ENCODE peak calls at places on chromosome 7, in four cellular contexts. One of them, this sample, is unnamed. For H3K4me1, the result is how much of the 10 kb centered on the place peaks cover.

GRCh38 chr7:73436031-73436929 is 2.7 kb downstream of the FZD9 start:
- DNase-seq in hepatocyte: peak
- DNase-seq in heart left ventricle: no peak
- DNase-seq in PC-3: peak
- DNase-seq in this sample: no peak

GRCh38 chr7:84801396-84801795 is 385.5 kb downstream of the SEMA3D start:
- DNase-seq in hepatocyte: no peak
- DNase-seq in heart left ventricle: no peak
- DNase-seq in PC-3: no peak
- DNase-seq in this sample: no peak

GRCh38 chr7:115249080-115249479 is 327.2 kb downstream of the MDFIC start:
- DNase-seq in hepatocyte: no peak
- DNase-seq in heart left ventricle: no peak
- DNase-seq in PC-3: peak
- DNase-seq in this sample: peak

GRCh38 chr7:44131173-44132009 is 8.0 kb upstream of the POLD2 start:
- DNase-seq in hepatocyte: peak
- DNase-seq in heart left ventricle: no peak
- DNase-seq in PC-3: peak
- DNase-seq in this sample: no peak

GRCh38 chr7:117750612-117751563 is 122.4 kb downstream of the CTTNBP2 start:
- DNase-seq in hepatocyte: peak
- DNase-seq in heart left ventricle: no peak
- DNase-seq in PC-3: peak
- DNase-seq in this sample: peak

GRCh38 chr7:22572937-22573336 is 72.9 kb upstream of the STEAP1B start:
- DNase-seq in hepatocyte: no peak
- DNase-seq in heart left ventricle: no peak
- DNase-seq in PC-3: peak
- DNase-seq in this sample: peak

GRCh38 chr7:18140943-18141342 is 113.3 kb upstream of the PRPS1L1 start:
- DNase-seq in hepatocyte: no peak
- DNase-seq in heart left ventricle: no peak
- DNase-seq in PC-3: no peak
- DNase-seq in this sample: no peak

GRCh38 chr7:40147371-40148246 is 12.8 kb downstream of the SUGCT start:
- DNase-seq in hepatocyte: no peak
- DNase-seq in heart left ventricle: no peak
- DNase-seq in PC-3: no peak
- DNase-seq in this sample: peak

GRCh38 chr7:16916111-16916639 is 34.4 kb upstream of the AGR3 start:
- DNase-seq in hepatocyte: peak
- DNase-seq in heart left ventricle: no peak
- DNase-seq in PC-3: peak
- DNase-seq in this sample: peak

GRCh38 chr7:101783381-101784181 is 33.8 kb upstream of the CUX1 start:
- DNase-seq in hepatocyte: no peak
- DNase-seq in heart left ventricle: no peak
- DNase-seq in PC-3: no peak
- DNase-seq in this sample: no peak

GRCh38 chr7:117399820-117400422 is 27.4 kb downstream of the ASZ1 start:
- DNase-seq in hepatocyte: no peak
- DNase-seq in heart left ventricle: no peak
- DNase-seq in PC-3: peak
- DNase-seq in this sample: no peak

GRCh38 chr7:123999698-124000097 is 33.2 kb downstream of the TMEM229A start:
- DNase-seq in hepatocyte: no peak
- DNase-seq in heart left ventricle: no peak
- DNase-seq in PC-3: no peak
- DNase-seq in this sample: peak

GRCh38 chr7:22992874-22993840 is 20.8 kb downstream of the HYCC1 start:
- DNase-seq in hepatocyte: no peak
- DNase-seq in heart left ventricle: no peak
- DNase-seq in PC-3: no peak
- DNase-seq in this sample: peak

GRCh38 chr7:73504017-73504416 is 18.1 kb downstream of the BAZ1B start:
- DNase-seq in hepatocyte: no peak
- DNase-seq in heart left ventricle: no peak
- DNase-seq in PC-3: no peak
- DNase-seq in this sample: peak

GRCh38 chr7:41882271-41882670 is 179.4 kb upstream of the INHBA start:
- DNase-seq in hepatocyte: no peak
- DNase-seq in heart left ventricle: no peak
- DNase-seq in PC-3: no peak
- DNase-seq in this sample: no peak

GRCh38 chr7:2355079-2356008 is 717 bp downstream of the EIF3B start:
- DNase-seq in hepatocyte: peak
- DNase-seq in heart left ventricle: no peak
- DNase-seq in PC-3: no peak
- DNase-seq in this sample: no peak

GRCh38 chr7:98617051-98617959 is at the start of gene NPTX2:
- DNase-seq in hepatocyte: peak
- DNase-seq in heart left ventricle: peak
- DNase-seq in PC-3: no peak
- DNase-seq in this sample: peak

GRCh38 chr7:106736508-106737201 is 75.7 kb upstream of the CCDC71L start:
- DNase-seq in hepatocyte: peak
- DNase-seq in heart left ventricle: no peak
- DNase-seq in PC-3: peak
- DNase-seq in this sample: peak

GRCh38 chr7:148575640-148576411 is 14.7 kb upstream of the C7orf33 start:
- DNase-seq in hepatocyte: peak
- DNase-seq in heart left ventricle: peak
- DNase-seq in PC-3: peak
- DNase-seq in this sample: peak

GRCh38 chr7:15015545-15016314 is 113.2 kb upstream of the DGKB start:
- DNase-seq in hepatocyte: peak
- DNase-seq in heart left ventricle: no peak
- DNase-seq in PC-3: peak
- DNase-seq in this sample: peak

GRCh38 chr7:122304604-122304975 is at the start of gene FEZF1:
- DNase-seq in hepatocyte: peak
- DNase-seq in heart left ventricle: no peak
- DNase-seq in PC-3: peak
- DNase-seq in this sample: no peak

GRCh38 chr7:12212051-12212485 is 974 bp downstream of the TMEM106B start:
- DNase-seq in hepatocyte: peak
- DNase-seq in heart left ventricle: no peak
- DNase-seq in PC-3: no peak
- DNase-seq in this sample: peak

GRCh38 chr7:70734436-70734835 is 397.5 kb upstream of the GALNT17 start:
- DNase-seq in hepatocyte: no peak
- DNase-seq in heart left ventricle: no peak
- DNase-seq in PC-3: no peak
- DNase-seq in this sample: no peak

GRCh38 chr7:2032030-2032875 is 200.5 kb downstream of the MAD1L1 start:
- DNase-seq in hepatocyte: no peak
- DNase-seq in heart left ventricle: peak
- DNase-seq in PC-3: no peak
- DNase-seq in this sample: peak

GRCh38 chr7:97130417-97131139 is 13.1 kb downstream of the SDHAF3 start:
- DNase-seq in hepatocyte: no peak
- DNase-seq in heart left ventricle: no peak
- DNase-seq in PC-3: no peak
- DNase-seq in this sample: no peak

GRCh38 chr7:131581241-131582157 is 25.1 kb upstream of the PODXL start:
- DNase-seq in hepatocyte: no peak
- DNase-seq in heart left ventricle: peak
- DNase-seq in PC-3: no peak
- DNase-seq in this sample: no peak

GRCh38 chr7:151181011-151181431 is 6.0 kb downstream of the ASB10 start:
- DNase-seq in hepatocyte: no peak
- DNase-seq in heart left ventricle: peak
- DNase-seq in PC-3: no peak
- DNase-seq in this sample: no peak

GRCh38 chr7:80478683-80479082 is 33.2 kb downstream of the GNAT3 start:
- DNase-seq in hepatocyte: no peak
- DNase-seq in heart left ventricle: no peak
- DNase-seq in PC-3: peak
- DNase-seq in this sample: peak

GRCh38 chr7:66615699-66616098 is 13.0 kb upstream of the KCTD7 start:
- DNase-seq in hepatocyte: no peak
- DNase-seq in heart left ventricle: no peak
- DNase-seq in PC-3: no peak
- DNase-seq in this sample: no peak

GRCh38 chr7:121084748-121085336 is 96.3 kb downstream of the CPED1 start:
- DNase-seq in hepatocyte: no peak
- DNase-seq in heart left ventricle: no peak
- DNase-seq in PC-3: peak
- DNase-seq in this sample: peak

GRCh38 chr7:113119429-113119828 is 1.1 kb upstream of the SMIM30 start:
- DNase-seq in hepatocyte: no peak
- DNase-seq in heart left ventricle: no peak
- DNase-seq in PC-3: no peak
- DNase-seq in this sample: no peak

GRCh38 chr7:332020-332517 is 42.1 kb downstream of the FOXL3 start:
- DNase-seq in hepatocyte: no peak
- DNase-seq in heart left ventricle: no peak
- DNase-seq in PC-3: no peak
- DNase-seq in this sample: no peak

GRCh38 chr7:55131421-55131929 is 112.7 kb downstream of the EGFR start:
- DNase-seq in hepatocyte: no peak
- DNase-seq in heart left ventricle: no peak
- DNase-seq in PC-3: no peak
- DNase-seq in this sample: peak
- H3K4me1 ChIP-seq in hepatocyte: half or more
- H3K4me1 ChIP-seq in heart left ventricle: under half
- H3K4me1 ChIP-seq in PC-3: half or more
- H3K4me1 ChIP-seq in this sample: half or more

GRCh38 chr7:64665980-64666674 is at the start of gene ZNF107:
- DNase-seq in hepatocyte: peak
- DNase-seq in heart left ventricle: peak
- DNase-seq in PC-3: peak
- DNase-seq in this sample: peak
- H3K27ac ChIP-seq in hepatocyte: peak
- H3K27ac ChIP-seq in heart left ventricle: peak
- H3K27ac ChIP-seq in PC-3: peak
- H3K27ac ChIP-seq in this sample: peak

GRCh38 chr7:129401968-129402860 is 32.0 kb upstream of the STRIP2 start:
- DNase-seq in hepatocyte: no peak
- DNase-seq in heart left ventricle: no peak
- DNase-seq in PC-3: peak
- DNase-seq in this sample: no peak
- TF ChIP-seq CTCF in hepatocyte: no peak
- TF ChIP-seq CTCF in heart left ventricle: peak
- TF ChIP-seq CTCF in PC-3: peak
- TF ChIP-seq CTCF in this sample: no peak

GRCh38 chr7:158720107-158720506 is 15.5 kb upstream of the NCAPG2 start:
- DNase-seq in hepatocyte: no peak
- DNase-seq in heart left ventricle: no peak
- DNase-seq in PC-3: no peak
- DNase-seq in this sample: no peak
- H3K4me1 ChIP-seq in hepatocyte: under half
- H3K4me1 ChIP-seq in heart left ventricle: under half
- H3K4me1 ChIP-seq in PC-3: under half
- H3K4me1 ChIP-seq in this sample: under half

GRCh38 chr7:152987673-152988072 is 228.1 kb downstream of the ACTR3B start:
- DNase-seq in hepatocyte: no peak
- DNase-seq in heart left ventricle: no peak
- DNase-seq in PC-3: no peak
- DNase-seq in this sample: no peak

GRCh38 chr7:152986369-152986768 is 226.8 kb downstream of the ACTR3B start:
- DNase-seq in hepatocyte: no peak
- DNase-seq in heart left ventricle: no peak
- DNase-seq in PC-3: no peak
- DNase-seq in this sample: no peak

DNA sequence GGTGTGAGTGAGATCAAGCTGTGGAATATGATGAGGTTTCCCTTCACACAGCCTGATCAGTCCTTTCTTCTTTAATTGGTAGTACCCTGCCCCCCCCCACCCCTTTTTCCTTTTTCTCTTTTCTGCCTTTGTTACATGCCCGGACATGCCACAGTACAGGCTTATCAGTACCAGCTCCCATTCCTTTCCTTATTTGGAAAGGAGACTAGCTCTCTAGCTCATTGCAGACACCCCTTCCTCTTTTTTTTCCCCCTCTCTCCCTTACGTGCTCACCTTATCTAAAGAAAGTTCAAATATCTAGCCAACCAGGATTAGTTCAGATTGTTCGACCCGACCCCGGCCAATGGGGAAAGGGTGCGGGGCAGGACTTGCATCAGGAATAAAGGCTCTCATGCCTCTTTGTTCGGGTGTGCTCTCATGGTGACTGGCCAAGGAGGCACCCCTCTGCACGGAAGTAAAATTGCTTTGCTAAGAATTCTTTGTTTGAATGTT is 230.4 kb downstream of the ACTR3B start:
- DNase-seq in hepatocyte: peak
- DNase-seq in heart left ventricle: no peak
- DNase-seq in PC-3: no peak
- DNase-seq in this sample: peak
- H3K27ac ChIP-seq in hepatocyte: peak
- H3K27ac ChIP-seq in heart left ventricle: no peak
- H3K27ac ChIP-seq in PC-3: no peak
- H3K27ac ChIP-seq in this sample: no peak

DNA sequence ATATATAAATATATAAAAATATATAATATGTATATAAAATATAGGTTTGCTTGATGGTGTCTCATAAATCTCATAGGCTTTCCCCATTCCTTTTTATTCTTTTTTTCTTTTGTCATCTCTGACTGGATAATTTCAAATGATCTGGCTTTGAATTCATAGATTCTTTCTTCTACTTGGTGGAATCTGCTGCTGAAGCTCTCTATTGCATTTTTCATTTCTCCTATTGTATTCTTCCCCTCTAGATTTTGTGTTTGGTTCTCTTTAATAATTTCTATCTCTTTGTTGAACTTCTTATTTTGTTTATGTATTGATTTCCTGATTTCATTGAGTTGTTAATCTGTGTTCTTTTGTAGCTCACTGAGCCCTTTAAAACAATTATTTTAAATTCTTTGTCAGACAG is 629.4 kb downstream of the GALNT17 start:
- DNase-seq in hepatocyte: no peak
- DNase-seq in heart left ventricle: no peak
- DNase-seq in PC-3: no peak
- DNase-seq in this sample: no peak
- TF ChIP-seq CTCF in hepatocyte: no peak
- TF ChIP-seq CTCF in heart left ventricle: no peak
- TF ChIP-seq CTCF in PC-3: no peak
- TF ChIP-seq CTCF in this sample: no peak

GRCh38 chr7:47446871-47447466 is 134.9 kb downstream of the TNS3 start:
- DNase-seq in hepatocyte: no peak
- DNase-seq in heart left ventricle: no peak
- DNase-seq in PC-3: no peak
- DNase-seq in this sample: no peak
- H3K4me1 ChIP-seq in hepatocyte: under half
- H3K4me1 ChIP-seq in heart left ventricle: under half
- H3K4me1 ChIP-seq in PC-3: under half
- H3K4me1 ChIP-seq in this sample: under half

GRCh38 chr7:55063633-55064032 is 44.8 kb downstream of the EGFR start:
- DNase-seq in hepatocyte: no peak
- DNase-seq in heart left ventricle: no peak
- DNase-seq in PC-3: peak
- DNase-seq in this sample: peak
- H3K27ac ChIP-seq in hepatocyte: no peak
- H3K27ac ChIP-seq in heart left ventricle: no peak
- H3K27ac ChIP-seq in PC-3: peak
- H3K27ac ChIP-seq in this sample: peak

This sample was measured in fibroblast of lung.